ENCODE peak calls at places on chromosomes 3 and 15, in nine cellular contexts. Y is left ventricle myocardium inferior; B is hepatocyte; J is CD8-positive, alpha-beta memory T cell; L is ovary; R is colonic mucosa; E is suprapubic skin; T is IMR-90; W is uterus. C is an unnamed sample.

GRCh38 chr3:13080591-13080990 is 7.4 kb upstream of the IQSEC1 start:
- DNase-seq in Y (peak; percentile 79), B (no peak), J (no peak), L (no peak), R (no peak), E (no peak), T (no peak), W (no peak), C (no peak)

GRCh38 chr3:98814799-98815450 is 51.8 kb downstream of the ST3GAL6 start:
- DNase-seq in Y (no peak), B (peak; percentile 35), J (no peak), L (no peak), R (no peak), E (no peak), T (peak; percentile 90), W (no peak), C (no peak)

GRCh38 chr3:95626107-95626506 is 1188.3 kb upstream of the EPHA6 start:
- DNase-seq in Y (no peak), B (no peak), J (no peak), L (no peak), R (no peak), E (no peak), T (no peak), W (no peak), C (no peak)

GRCh38 chr15:86502313-86502712 is 422.6 kb downstream of the AGBL1 start:
- DNase-seq in Y (no peak), B (no peak), J (no peak), L (no peak), R (no peak), E (no peak), T (no peak), W (no peak), C (no peak)

GRCh38 chr3:72487078-72487765 is 361.0 kb downstream of the SHQ1 start:
- DNase-seq in Y (peak; percentile 46), B (peak; percentile 82), J (no peak), L (peak; percentile 49), R (peak; percentile 52), E (peak; percentile 90), T (peak; percentile 85), W (peak; percentile 57), C (no peak)

GRCh38 chr3:8984512-8984911 is 21.2 kb upstream of the RAD18 start:
- DNase-seq in Y (no peak), B (no peak), J (no peak), L (no peak), R (no peak), E (no peak), T (no peak), W (no peak), C (no peak)

GRCh38 chr3:10459954-10460754 is 45.2 kb downstream of the ATP2B2 start:
- DNase-seq in Y (peak; percentile 50), B (peak; percentile 88), J (peak; percentile 31), L (no peak), R (peak; percentile 36), E (no peak), T (peak; percentile 84), W (peak; percentile 33), C (peak; percentile 98)

GRCh38 chr3:104411760-104412159 is 954.9 kb upstream of the ALCAM start:
- DNase-seq in Y (no peak), B (no peak), J (no peak), L (no peak), R (no peak), E (no peak), T (no peak), W (no peak), C (peak; percentile 56)

GRCh38 chr15:28935316-28935715 is 49.5 kb downstream of the APBA2 start:
- DNase-seq in Y (no peak), B (no peak), J (no peak), L (no peak), R (no peak), E (no peak), T (no peak), W (no peak), C (no peak)

GRCh38 chr3:50551293-50552057 is 16.1 kb downstream of the C3orf18 start:
- DNase-seq in Y (no peak), B (peak; percentile 55), J (no peak), L (no peak), R (no peak), E (no peak), T (no peak), W (no peak), C (no peak)

GRCh38 chr3:21839592-21839991 is 88.6 kb upstream of the ZNF385D start:
- DNase-seq in Y (peak; percentile 15), B (peak; percentile 16), J (no peak), L (no peak), R (no peak), E (no peak), T (peak; percentile 53), W (no peak), C (no peak)

GRCh38 chr15:51621917-51622268 is 678 bp downstream of the DMXL2 start:
- DNase-seq in Y (peak; percentile 32), B (peak; percentile 68), J (no peak), L (peak; percentile 55), R (peak; percentile 65), E (peak; percentile 83), T (peak; percentile 57), W (peak; percentile 38), C (peak; percentile 67)

GRCh38 chr15:72790302-72790955 is 6.9 kb upstream of the ADPGK start:
- DNase-seq in Y (no peak), B (no peak), J (no peak), L (no peak), R (no peak), E (no peak), T (peak; percentile 60), W (no peak), C (no peak)

GRCh38 chr15:75347222-75348033 is 589 bp downstream of the NEIL1 start:
- DNase-seq in Y (peak; percentile 70), B (peak; percentile 75), J (peak; percentile 37), L (peak; percentile 78), R (peak; percentile 85), E (peak; percentile 89), T (no peak), W (peak; percentile 52), C (peak; percentile 71)

GRCh38 chr15:62848631-62849050 is 193.9 kb upstream of the TPM1 start:
- DNase-seq in Y (no peak), B (no peak), J (no peak), L (no peak), R (no peak), E (no peak), T (peak; percentile 48), W (no peak), C (no peak)

GRCh38 chr3:25047058-25047457 is 381.0 kb upstream of the RARB start:
- DNase-seq in Y (no peak), B (peak; percentile 48), J (no peak), L (no peak), R (no peak), E (no peak), T (no peak), W (no peak), C (no peak)

GRCh38 chr3:146156060-146156459 is 4.9 kb downstream of the PLOD2 start:
- DNase-seq in Y (peak; percentile 25), B (no peak), J (no peak), L (no peak), R (no peak), E (no peak), T (no peak), W (no peak), C (no peak)

GRCh38 chr3:146156801-146157310 is 4.1 kb downstream of the PLOD2 start:
- DNase-seq in Y (no peak), B (no peak), J (no peak), L (no peak), R (no peak), E (no peak), T (no peak), W (no peak), C (no peak)

GRCh38 chr3:146154316-146154715 is 6.7 kb downstream of the PLOD2 start:
- DNase-seq in Y (no peak), B (no peak), J (no peak), L (no peak), R (no peak), E (no peak), T (no peak), W (no peak), C (no peak)

GRCh38 chr3:146153429-146153828 is 7.6 kb downstream of the PLOD2 start:
- DNase-seq in Y (no peak), B (no peak), J (no peak), L (no peak), R (no peak), E (no peak), T (no peak), W (no peak), C (no peak)

DNA sequence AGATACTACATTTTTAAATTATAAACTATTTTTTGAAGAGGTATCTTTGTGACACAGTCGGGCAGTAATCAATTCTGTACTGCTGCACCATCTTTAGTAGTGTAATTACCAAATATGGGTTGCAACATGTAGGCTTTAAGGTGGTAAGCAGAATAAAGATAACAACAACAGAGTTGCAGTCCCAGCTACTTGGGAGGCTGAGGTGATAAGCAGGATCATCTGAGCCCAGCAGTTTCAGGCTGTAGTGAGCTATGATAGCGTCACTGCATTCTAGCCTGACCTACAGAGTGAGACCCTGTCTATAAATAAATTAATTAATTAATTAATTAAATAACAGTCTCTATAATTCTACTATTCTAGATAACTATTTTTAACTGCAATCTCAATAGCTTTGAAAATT is 6.0 kb downstream of the PLOD2 start:
- DNase-seq in Y (no peak), B (no peak), J (no peak), L (no peak), R (no peak), E (no peak), T (no peak), W (no peak), C (no peak)
- H3K4me1 ChIP-seq in Y (peaks cover 83% of the 10 kb centered on the region), B (peaks cover 19% of the 10 kb centered on the region), J (no peaks in the 10 kb centered on the region), L (peaks cover 6% of the 10 kb centered on the region), R (no peaks in the 10 kb centered on the region), E (peaks cover 19% of the 10 kb centered on the region), T (peaks cover 12% of the 10 kb centered on the region), W (peaks cover 4% of the 10 kb centered on the region), C (peaks cover 6% of the 10 kb centered on the region)

DNA sequence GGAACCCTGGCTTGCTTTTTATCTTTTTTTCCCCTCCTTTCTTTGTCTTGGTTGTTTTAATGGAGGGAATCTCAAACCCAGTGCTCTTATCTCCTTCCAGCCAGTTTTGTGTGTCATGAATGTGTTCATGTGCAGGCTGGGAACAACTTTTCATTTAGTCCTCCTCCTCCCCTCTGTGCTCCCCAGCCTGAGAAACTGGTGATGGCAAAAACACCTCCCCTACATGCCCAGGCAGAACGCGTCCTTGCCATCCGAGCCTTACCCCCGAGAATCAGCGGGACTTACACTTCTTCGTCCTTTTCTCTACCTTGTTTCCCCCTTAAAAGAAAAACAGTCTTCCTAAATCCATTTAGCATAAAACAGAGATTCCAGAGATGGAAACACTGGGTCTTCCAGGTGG is 10.8 kb downstream of the SEMA3G start:
- DNase-seq in Y (no peak), B (no peak), J (no peak), L (no peak), R (no peak), E (no peak), T (no peak), W (peak; percentile 3), C (no peak)
- H3K4me1 ChIP-seq in Y (peaks cover 97% of the 10 kb centered on the region), B (peaks cover 17% of the 10 kb centered on the region), J (no peaks in the 10 kb centered on the region), L (peaks cover 10% of the 10 kb centered on the region), R (no peaks in the 10 kb centered on the region), E (peaks cover 73% of the 10 kb centered on the region), T (peaks cover 10% of the 10 kb centered on the region), W (no peaks in the 10 kb centered on the region), C (peaks cover 18% of the 10 kb centered on the region)

GRCh38 chr3:11558918-11559815 is 84.5 kb downstream of the VGLL4 start:
- DNase-seq in Y (peak; percentile 14), B (no peak), J (no peak), L (peak; percentile 44), R (no peak), E (no peak), T (no peak), W (no peak), C (no peak)
- H3K4me1 ChIP-seq in Y (peaks cover 100% of the 10 kb centered on the region), B (peaks cover 27% of the 10 kb centered on the region), J (no peaks in the 10 kb centered on the region), L (peaks cover 44% of the 10 kb centered on the region), R (no peaks in the 10 kb centered on the region), E (peaks cover 88% of the 10 kb centered on the region), T (peaks cover 28% of the 10 kb centered on the region), W (peaks cover 29% of the 10 kb centered on the region), C (peaks cover 3% of the 10 kb centered on the region)

GRCh38 chr3:193573403-193573802 is 18.7 kb upstream of the ATP13A4 start:
- DNase-seq in Y (no peak), B (no peak), J (no peak), L (no peak), R (no peak), E (no peak), T (no peak), W (no peak), C (no peak)
- H3K4me1 ChIP-seq in Y (no peaks in the 10 kb centered on the region), B (no peaks in the 10 kb centered on the region), J (no peaks in the 10 kb centered on the region), L (no peaks in the 10 kb centered on the region), R (no peaks in the 10 kb centered on the region), E (no peaks in the 10 kb centered on the region), T (no peaks in the 10 kb centered on the region), W (no peaks in the 10 kb centered on the region), C (no peaks in the 10 kb centered on the region)